ENCODE peak calls at places on chromosomes 2 and 18, in nine cellular contexts. One of them, this sample, is unnamed.

GRCh38 chr2:166293984-166294383 is 81.8 kb downstream of the SCN9A start:
- DNase-seq in left ventricle myocardium superior: no peak
- DNase-seq in keratinocyte: no peak
- DNase-seq in H4: no peak
- DNase-seq in HT-29: no peak
- DNase-seq in transverse colon: no peak
- DNase-seq in KBM-7: no peak
- DNase-seq in iris pigment epithelial cell: no peak
- DNase-seq in activated CD8-positive, alpha-beta memory T cell treated with anti-CD3 and anti-CD28 coated beads for 24 hours: no peak
- DNase-seq in this sample: no peak

GRCh38 chr2:133157141-133157540 is 411.1 kb downstream of the NCKAP5 start:
- DNase-seq in left ventricle myocardium superior: no peak
- DNase-seq in keratinocyte: no peak
- DNase-seq in H4: no peak
- DNase-seq in HT-29: no peak
- DNase-seq in transverse colon: no peak
- DNase-seq in KBM-7: no peak
- DNase-seq in iris pigment epithelial cell: no peak
- DNase-seq in activated CD8-positive, alpha-beta memory T cell treated with anti-CD3 and anti-CD28 coated beads for 24 hours: no peak
- DNase-seq in this sample: no peak

GRCh38 chr2:220509921-220510320 is 882.5 kb downstream of the SLC4A3 start:
- DNase-seq in left ventricle myocardium superior: no peak
- DNase-seq in keratinocyte: no peak
- DNase-seq in H4: no peak
- DNase-seq in HT-29: no peak
- DNase-seq in transverse colon: no peak
- DNase-seq in KBM-7: no peak
- DNase-seq in iris pigment epithelial cell: peak; percentile 39
- DNase-seq in activated CD8-positive, alpha-beta memory T cell treated with anti-CD3 and anti-CD28 coated beads for 24 hours: no peak
- DNase-seq in this sample: no peak

GRCh38 chr2:164922119-164922518 is 33.2 kb downstream of the SLC38A11 start:
- DNase-seq in left ventricle myocardium superior: no peak
- DNase-seq in keratinocyte: no peak
- DNase-seq in H4: no peak
- DNase-seq in HT-29: no peak
- DNase-seq in transverse colon: no peak
- DNase-seq in KBM-7: no peak
- DNase-seq in iris pigment epithelial cell: no peak
- DNase-seq in activated CD8-positive, alpha-beta memory T cell treated with anti-CD3 and anti-CD28 coated beads for 24 hours: no peak
- DNase-seq in this sample: no peak

GRCh38 chr2:239579081-239579480 is 178.3 kb upstream of the HDAC4 start:
- DNase-seq in left ventricle myocardium superior: no peak
- DNase-seq in keratinocyte: no peak
- DNase-seq in H4: no peak
- DNase-seq in HT-29: no peak
- DNase-seq in transverse colon: no peak
- DNase-seq in KBM-7: no peak
- DNase-seq in iris pigment epithelial cell: no peak
- DNase-seq in activated CD8-positive, alpha-beta memory T cell treated with anti-CD3 and anti-CD28 coated beads for 24 hours: no peak
- DNase-seq in this sample: no peak

GRCh38 chr2:122395687-122396086 is 640.2 kb downstream of the TSN start:
- DNase-seq in left ventricle myocardium superior: no peak
- DNase-seq in keratinocyte: no peak
- DNase-seq in H4: no peak
- DNase-seq in HT-29: no peak
- DNase-seq in transverse colon: no peak
- DNase-seq in KBM-7: no peak
- DNase-seq in iris pigment epithelial cell: no peak
- DNase-seq in activated CD8-positive, alpha-beta memory T cell treated with anti-CD3 and anti-CD28 coated beads for 24 hours: no peak
- DNase-seq in this sample: no peak

GRCh38 chr2:109129356-109129920 is 433 bp downstream of the SH3RF3 start:
- DNase-seq in left ventricle myocardium superior: peak; percentile 69
- DNase-seq in keratinocyte: no peak
- DNase-seq in H4: no peak
- DNase-seq in HT-29: no peak
- DNase-seq in transverse colon: no peak
- DNase-seq in KBM-7: peak; percentile 9
- DNase-seq in iris pigment epithelial cell: peak; percentile 52
- DNase-seq in activated CD8-positive, alpha-beta memory T cell treated with anti-CD3 and anti-CD28 coated beads for 24 hours: peak; percentile 78
- DNase-seq in this sample: no peak

GRCh38 chr2:138502253-138503086 is 900 bp downstream of the SPOPL start:
- DNase-seq in left ventricle myocardium superior: no peak
- DNase-seq in keratinocyte: no peak
- DNase-seq in H4: no peak
- DNase-seq in HT-29: peak; percentile 40
- DNase-seq in transverse colon: no peak
- DNase-seq in KBM-7: peak; percentile 40
- DNase-seq in iris pigment epithelial cell: peak; percentile 15
- DNase-seq in activated CD8-positive, alpha-beta memory T cell treated with anti-CD3 and anti-CD28 coated beads for 24 hours: no peak
- DNase-seq in this sample: no peak

GRCh38 chr2:176923205-176923604 is 289.4 kb upstream of the HNRNPA3 start:
- DNase-seq in left ventricle myocardium superior: no peak
- DNase-seq in keratinocyte: no peak
- DNase-seq in H4: no peak
- DNase-seq in HT-29: no peak
- DNase-seq in transverse colon: no peak
- DNase-seq in KBM-7: no peak
- DNase-seq in iris pigment epithelial cell: no peak
- DNase-seq in activated CD8-positive, alpha-beta memory T cell treated with anti-CD3 and anti-CD28 coated beads for 24 hours: no peak
- DNase-seq in this sample: no peak

GRCh38 chr18:6653880-6654279 is 75.6 kb upstream of the ARHGAP28 start:
- DNase-seq in left ventricle myocardium superior: no peak
- DNase-seq in keratinocyte: no peak
- DNase-seq in H4: no peak
- DNase-seq in HT-29: no peak
- DNase-seq in transverse colon: no peak
- DNase-seq in KBM-7: no peak
- DNase-seq in iris pigment epithelial cell: no peak
- DNase-seq in activated CD8-positive, alpha-beta memory T cell treated with anti-CD3 and anti-CD28 coated beads for 24 hours: no peak
- DNase-seq in this sample: no peak

GRCh38 chr2:159996792-159997546 is 65.4 kb downstream of the PLA2R1 start:
- DNase-seq in left ventricle myocardium superior: no peak
- DNase-seq in keratinocyte: no peak
- DNase-seq in H4: no peak
- DNase-seq in HT-29: no peak
- DNase-seq in transverse colon: no peak
- DNase-seq in KBM-7: no peak
- DNase-seq in iris pigment epithelial cell: peak; percentile 79
- DNase-seq in activated CD8-positive, alpha-beta memory T cell treated with anti-CD3 and anti-CD28 coated beads for 24 hours: no peak
- DNase-seq in this sample: no peak

GRCh38 chr2:28952806-28953190 is 28.3 kb upstream of the TOGARAM2 start:
- DNase-seq in left ventricle myocardium superior: no peak
- DNase-seq in keratinocyte: no peak
- DNase-seq in H4: no peak
- DNase-seq in HT-29: no peak
- DNase-seq in transverse colon: no peak
- DNase-seq in KBM-7: peak; percentile 95
- DNase-seq in iris pigment epithelial cell: peak; percentile 37
- DNase-seq in activated CD8-positive, alpha-beta memory T cell treated with anti-CD3 and anti-CD28 coated beads for 24 hours: no peak
- DNase-seq in this sample: no peak